ENCODE peak calls at places on chromosomes 2 and 18, in five cellular contexts. I, S, L, C and B are unnamed samples.

GRCh38 chr18:80163183-80163582 is 54.1 kb downstream of the ADNP2 start:
- DNase-seq in I (no peak), L (no peak), C (no peak), S (no peak), B (no peak)

GRCh38 chr18:9808530-9809241 is 77.1 kb upstream of the TXNDC2 start:
- DNase-seq in L (peak; percentile 58), S (no peak), C (peak; percentile 89), I (no peak), B (no peak)

GRCh38 chr2:137865954-137866540 is 98.2 kb upstream of the HNMT start:
- DNase-seq in C (peak; percentile 77), S (peak; percentile 45), I (peak; percentile 36), L (peak; percentile 68), B (no peak)

GRCh38 chr2:134282638-134283400 is 28.9 kb downstream of the MGAT5 start:
- DNase-seq in S (no peak), L (no peak), C (no peak), I (no peak), B (peak; percentile 96)

GRCh38 chr2:137992039-137992646 is 27.9 kb downstream of the HNMT start:
- DNase-seq in I (no peak), S (no peak), C (no peak), L (no peak), B (no peak)

GRCh38 chr2:25340340-25340886 is 1.3 kb downstream of the DNMT3A start:
- DNase-seq in L (peak; percentile 17), C (no peak), I (peak; percentile 91), S (no peak), B (no peak)

GRCh38 chr2:33158482-33159003 is 211.8 kb downstream of the LTBP1 start:
- DNase-seq in C (no peak), I (no peak), S (no peak), L (no peak), B (no peak)

GRCh38 chr2:235357881-235358280 is 136.0 kb upstream of the AGAP1 start:
- DNase-seq in C (no peak), L (no peak), S (no peak), I (no peak), B (no peak)

GRCh38 chr2:122072666-122073065 is 317.2 kb downstream of the TSN start:
- DNase-seq in S (no peak), I (no peak), C (no peak), L (no peak), B (no peak)

GRCh38 chr2:18959952-18960717 is 370.8 kb upstream of the NT5C1B start:
- DNase-seq in L (no peak), I (no peak), S (no peak), C (no peak), B (no peak)

GRCh38 chr2:68466361-68466777 is 725 bp downstream of the FBXO48 start:
- DNase-seq in C (peak; percentile 15), I (no peak), S (peak; percentile 9), L (peak; percentile 38), B (no peak)

GRCh38 chr2:240051697-240052096 is 1.6 kb downstream of the OR6B3 start:
- DNase-seq in C (peak; percentile 20), I (no peak), L (no peak), S (no peak), B (no peak)

GRCh38 chr2:215531284-215531683 is 95.4 kb upstream of the FN1 start:
- DNase-seq in I (no peak), L (no peak), C (no peak), S (no peak), B (no peak)

DNA sequence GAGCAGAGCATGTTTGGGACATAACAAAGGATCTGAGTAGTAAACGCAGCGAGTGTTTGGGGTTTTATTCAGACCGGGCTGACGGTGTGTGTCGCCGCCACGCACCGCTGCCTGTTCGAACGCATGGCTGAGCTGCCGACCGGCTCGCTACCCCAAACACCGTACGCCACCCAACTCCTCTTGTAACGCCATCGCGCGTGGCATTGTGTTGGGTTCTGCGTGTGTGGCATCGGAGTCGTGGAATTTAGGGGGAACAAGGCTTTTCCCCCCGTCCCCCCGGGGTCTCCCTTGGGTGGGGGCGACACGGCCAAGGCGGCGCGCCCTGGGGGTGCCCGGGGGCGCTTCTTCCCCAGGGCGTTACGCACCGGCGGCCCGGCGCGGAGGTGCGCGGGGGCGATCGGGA is 464 bp upstream of the NRP2 start:
- DNase-seq in C (no peak), S (peak; percentile 31), L (no peak), I (peak; percentile 49), B (no peak)
- TF ChIP-seq FOXM1 in C (no peak), S (no peak), L (no peak), I (no peak), B (no peak)

DNA sequence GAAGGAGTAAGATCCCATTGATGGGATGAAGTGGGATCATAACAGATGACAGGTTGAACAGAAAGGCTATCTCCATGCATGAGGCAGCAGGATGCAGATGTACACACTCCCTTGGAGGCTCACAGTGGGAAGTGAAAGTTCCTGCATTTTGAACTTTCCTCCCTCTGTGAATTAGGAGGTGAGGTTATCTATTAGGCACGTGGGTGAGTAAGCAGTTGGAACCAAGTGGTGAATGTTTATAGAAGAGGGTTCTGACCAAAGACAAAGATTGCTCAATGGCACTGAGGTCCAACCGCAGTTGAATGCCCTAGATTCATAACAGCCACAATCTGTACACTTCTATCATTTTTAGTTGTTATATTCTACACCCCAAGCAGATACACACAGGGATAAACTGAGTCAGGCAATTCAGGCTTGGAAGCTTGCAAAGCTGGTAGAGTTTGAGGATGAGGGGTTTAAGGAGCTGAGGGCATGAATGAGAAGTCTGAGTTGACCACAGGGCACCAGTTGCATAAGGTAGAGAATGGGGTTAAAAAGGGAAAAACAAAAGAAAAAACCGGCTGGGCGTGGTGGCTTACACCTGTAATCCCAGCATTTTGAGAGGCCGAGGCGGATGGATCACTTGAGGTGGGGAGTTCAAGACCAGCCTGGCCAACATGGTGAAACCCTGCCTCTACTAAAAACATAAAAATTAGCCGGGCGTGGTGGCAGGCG is 7.1 kb upstream of the KCMF1 start:
- DNase-seq in C (peak; percentile 99), I (no peak), L (no peak), S (no peak), B (no peak)
- TF ChIP-seq FOXM1 in C (no peak), I (no peak), L (no peak), S (no peak), B (no peak)

GRCh38 chr2:111618577-111618930 is 265.4 kb downstream of the ANAPC1 start:
- DNase-seq in C (no peak), I (no peak), S (no peak), L (no peak), B (no peak)

GRCh38 chr2:111616651-111617218 is 267.3 kb downstream of the ANAPC1 start:
- DNase-seq in S (no peak), I (no peak), L (no peak), C (no peak), B (no peak)

GRCh38 chr2:111618953-111619902 is 264.8 kb downstream of the ANAPC1 start:
- DNase-seq in I (no peak), S (no peak), C (peak; percentile 82), L (peak; percentile 69), B (no peak)

GRCh38 chr2:111617299-111617803 is 266.6 kb downstream of the ANAPC1 start:
- DNase-seq in S (no peak), L (no peak), I (no peak), C (peak; percentile 85), B (no peak)

DNA sequence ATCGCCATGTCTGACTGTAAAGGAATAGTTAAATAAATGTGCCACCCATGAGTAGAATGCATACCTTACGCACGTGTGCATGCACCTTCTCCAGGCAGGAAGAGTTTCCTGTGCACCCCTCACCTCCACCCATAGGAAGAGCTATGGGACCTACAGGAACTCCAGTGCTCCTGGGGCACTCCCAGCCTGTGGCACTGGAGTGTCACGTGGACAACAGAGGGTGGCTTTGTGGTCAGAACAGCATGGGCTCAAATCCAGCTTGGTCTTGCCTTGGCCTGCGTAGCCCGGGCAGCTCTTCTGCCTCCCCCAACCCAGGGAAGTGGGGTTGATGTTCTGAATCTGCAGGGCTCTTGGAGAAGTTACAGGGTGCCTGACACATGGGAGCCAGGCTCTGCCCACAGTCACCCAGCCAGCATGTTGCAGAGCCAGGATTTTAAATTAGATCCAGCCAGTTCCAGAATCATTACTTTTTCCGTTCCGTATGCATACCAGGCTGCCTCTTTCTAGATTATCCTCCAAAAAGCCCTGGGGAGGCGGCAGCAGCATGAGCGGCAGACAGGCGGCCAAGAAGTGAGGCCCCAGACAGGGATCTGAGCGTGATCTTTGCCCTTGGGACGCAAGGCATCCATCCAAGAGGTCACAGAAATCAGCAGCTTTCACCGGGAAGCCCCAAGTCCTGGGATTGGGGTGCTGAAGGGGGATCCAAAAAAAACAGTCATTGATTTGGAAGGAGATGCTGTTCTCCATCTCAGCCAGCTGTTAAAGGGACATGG is 266.0 kb downstream of the ANAPC1 start:
- DNase-seq in C (peak; percentile 71), S (no peak), L (no peak), I (no peak), B (no peak)
- TF ChIP-seq FOXM1 in C (no peak), S (no peak), L (no peak), I (no peak), B (no peak)

GRCh38 chr2:85161626-85161960 is 28.4 kb downstream of the TCF7L1 start:
- DNase-seq in I (no peak), S (no peak), L (no peak), C (no peak), B (no peak)

GRCh38 chr2:85165291-85165690 is 32.1 kb downstream of the TCF7L1 start:
- DNase-seq in L (no peak), C (no peak), I (no peak), S (no peak), B (no peak)

GRCh38 chr2:85164145-85164559 is 31.0 kb downstream of the TCF7L1 start:
- DNase-seq in I (peak; percentile 64), S (no peak), C (peak; percentile 46), L (no peak), B (no peak)

GRCh38 chr2:85160946-85161625 is 27.9 kb downstream of the TCF7L1 start:
- DNase-seq in L (no peak), I (no peak), C (no peak), S (no peak), B (no peak)

GRCh38 chr2:85162746-85163301 is 29.6 kb downstream of the TCF7L1 start:
- DNase-seq in L (no peak), I (no peak), C (no peak), S (no peak), B (no peak)
- TF ChIP-seq FOXM1 in L (no peak), I (no peak), C (no peak), S (no peak), B (no peak)

DNA sequence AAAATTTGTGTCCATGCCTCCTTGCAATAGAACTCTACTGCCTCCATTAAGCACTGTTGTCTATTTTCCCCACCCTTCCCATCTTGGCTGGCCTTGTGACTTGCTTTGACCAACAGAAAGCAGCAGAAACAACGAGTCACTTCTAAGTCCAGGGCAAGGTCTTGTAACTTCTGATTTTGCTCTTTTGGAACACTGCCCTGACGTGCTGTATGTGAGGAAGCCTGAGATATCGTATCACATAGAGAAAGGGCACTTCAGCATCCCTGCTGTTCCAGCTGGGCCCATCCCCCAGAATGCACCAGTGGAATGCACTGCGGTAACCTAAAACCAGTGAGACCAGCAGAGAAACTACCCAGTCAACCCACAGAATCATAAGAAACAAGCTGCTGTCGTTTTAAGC is 28.1 kb downstream of the NCKAP1 start:
- DNase-seq in I (no peak), S (peak; percentile 69), C (no peak), L (peak; percentile 96), B (no peak)
- TF ChIP-seq FOXM1 in I (no peak), S (no peak), C (no peak), L (no peak), B (no peak)

DNA sequence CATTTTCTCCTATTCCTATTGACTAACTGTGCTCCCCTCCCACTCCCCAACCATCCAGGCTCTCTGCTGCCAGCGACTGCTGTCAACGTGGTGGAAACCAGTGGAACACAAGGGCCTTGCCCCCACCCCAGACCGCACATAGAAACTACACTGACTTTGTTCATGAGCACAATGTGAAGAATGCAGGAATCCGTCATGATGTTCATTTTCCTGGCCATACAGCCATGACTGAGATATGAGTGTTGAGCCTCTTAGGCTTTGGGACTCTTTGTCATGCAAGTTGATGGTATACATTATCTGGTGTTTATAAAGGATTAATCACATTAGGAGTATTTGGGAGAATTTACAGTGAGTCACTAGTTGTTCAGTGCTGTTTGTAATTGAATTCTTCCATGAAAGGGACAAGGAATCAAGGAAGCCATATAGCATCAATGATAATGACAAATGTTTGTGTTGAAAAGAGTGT is 91.2 kb downstream of the EPB41L5 start:
- DNase-seq in S (no peak), I (no peak), C (no peak), L (no peak), B (no peak)
- TF ChIP-seq FOXM1 in S (no peak), I (no peak), C (no peak), L (no peak), B (no peak)